ENCODE peak calls at places on chromosomes 7 and 10, in eight cellular contexts. F is cerebellum, V is NCI-H2171 treated with DMSO at 0.1 percent for 48 hours, B is PC-9, X is D341Med, Z is WERI-Rb-1, C is GM13976, L is substantia nigra. N is an unnamed sample.

GRCh38 chr10:49076741-49077521 is 38.4 kb downstream of the VSTM4 start:
- DNase-seq in B (no peak), L (no peak), F (no peak), V (no peak), X (no peak), Z (no peak), C (peak), N (peak)

GRCh38 chr10:116210588-116211346 is 62.2 kb downstream of the GFRA1 start:
- DNase-seq in V (no peak), Z (no peak), F (no peak), L (no peak), B (no peak), X (no peak), C (no peak), N (no peak)

GRCh38 chr7:148050492-148051158 is 539.9 kb upstream of the C7orf33 start:
- DNase-seq in V (peak), Z (no peak), L (no peak), C (no peak), F (no peak), B (no peak), X (no peak), N (no peak)

GRCh38 chr10:60237977-60238376 is 151.7 kb downstream of the ANK3 start:
- DNase-seq in L (no peak), B (no peak), V (no peak), F (no peak), Z (no peak), X (no peak), C (peak), N (no peak)

GRCh38 chr10:110764378-110764777 is 107.3 kb upstream of the PDCD4 start:
- DNase-seq in B (no peak), V (no peak), Z (no peak), F (no peak), L (no peak), C (no peak), X (no peak), N (no peak)

GRCh38 chr10:43396928-43397624 is 11.9 kb downstream of the HNRNPF start:
- DNase-seq in B (peak), V (no peak), L (peak), Z (peak), X (peak), F (peak), C (peak), N (peak)

GRCh38 chr10:85978566-85979358 is 387.8 kb downstream of the GRID1 start:
- DNase-seq in Z (no peak), L (no peak), X (no peak), V (no peak), B (no peak), C (no peak), F (no peak), N (no peak)

GRCh38 chr7:41005381-41005901 is 697.4 kb downstream of the INHBA start:
- DNase-seq in F (no peak), L (no peak), B (no peak), X (no peak), C (no peak), V (no peak), Z (no peak), N (no peak)

GRCh38 chr7:69603937-69604494 is 5.7 kb downstream of the AUTS2 start:
- DNase-seq in B (no peak), C (peak), Z (no peak), V (no peak), L (no peak), F (no peak), X (no peak), N (no peak)

GRCh38 chr7:133512560-133512959 is 259.7 kb downstream of the EXOC4 start:
- DNase-seq in V (no peak), C (no peak), F (no peak), X (no peak), Z (no peak), L (no peak), B (no peak), N (no peak)

GRCh38 chr10:78231930-78232329 is 198.3 kb downstream of the RPS24 start:
- DNase-seq in C (no peak), L (no peak), F (peak), Z (no peak), B (no peak), V (no peak), X (no peak), N (peak)

GRCh38 chr10:45319702-45320101 is 4.3 kb upstream of the OR13A1 start:
- DNase-seq in F (no peak), X (no peak), B (no peak), V (no peak), L (no peak), Z (no peak), C (no peak), N (no peak)

GRCh38 chr10:92990615-92991014 is 70.0 kb upstream of the CYP26C1 start:
- DNase-seq in Z (no peak), L (no peak), F (no peak), X (no peak), B (no peak), C (peak), V (no peak), N (no peak)

GRCh38 chr7:30276203-30276900 is 8.0 kb upstream of the ZNRF2 start:
- DNase-seq in Z (peak), L (peak), V (peak), C (peak), F (peak), X (peak), B (no peak), N (peak)

GRCh38 chr7:12796397-12797136 is 109.1 kb downstream of the ARL4A start:
- DNase-seq in C (no peak), F (no peak), B (no peak), V (no peak), X (no peak), L (no peak), Z (no peak), N (no peak)

GRCh38 chr10:44853148-44853734 is 57.9 kb upstream of the TMEM72 start:
- DNase-seq in B (no peak), Z (no peak), C (no peak), F (no peak), L (no peak), V (no peak), X (no peak), N (peak)

GRCh38 chr10:116785867-116786266 is 43.5 kb upstream of the HSPA12A start:
- DNase-seq in C (no peak), X (no peak), V (no peak), Z (no peak), L (no peak), F (no peak), B (no peak), N (no peak)

GRCh38 chr7:94348142-94348541 is 46.6 kb upstream of the COL1A2 start:
- DNase-seq in Z (no peak), C (no peak), F (no peak), B (no peak), L (no peak), X (no peak), V (no peak), N (no peak)

GRCh38 chr7:29508608-29509007 is 55.0 kb upstream of the PRR15 start:
- DNase-seq in C (no peak), L (no peak), B (no peak), V (no peak), Z (no peak), F (no peak), X (no peak), N (no peak)

GRCh38 chr10:24901686-24902399 is 50.6 kb downstream of the PRTFDC1 start:
- DNase-seq in V (no peak), L (no peak), F (no peak), Z (peak), B (peak), X (peak), C (no peak), N (peak)

GRCh38 chr10:119803264-119803663 is 69.4 kb downstream of the MCMBP start:
- DNase-seq in C (no peak), V (no peak), X (no peak), B (no peak), Z (no peak), F (no peak), L (no peak), N (no peak)

GRCh38 chr10:15515207-15515606 is 144.1 kb upstream of the FAM171A1 start:
- DNase-seq in C (no peak), Z (no peak), L (no peak), V (no peak), B (no peak), X (no peak), F (no peak), N (peak)

GRCh38 chr7:21704362-21704761 is 161.5 kb downstream of the DNAH11 start:
- DNase-seq in F (peak), Z (peak), V (peak), L (no peak), B (no peak), X (no peak), C (no peak), N (no peak)

GRCh38 chr7:28573059-28573553 is 160.8 kb downstream of the CREB5 start:
- DNase-seq in B (peak), X (no peak), F (peak), C (no peak), Z (no peak), L (no peak), V (peak), N (peak)

GRCh38 chr7:114364151-114364550 is 50.5 kb upstream of the FOXP2 start:
- DNase-seq in X (no peak), Z (no peak), L (no peak), B (no peak), C (no peak), V (no peak), F (no peak), N (peak)

GRCh38 chr10:77832243-77832642 is 94.3 kb downstream of the DLG5 start:
- DNase-seq in V (no peak), F (peak), L (no peak), B (peak), X (no peak), Z (no peak), C (no peak), N (no peak)

GRCh38 chr7:96481831-96482230 is 159.9 kb upstream of the SLC25A13 start:
- DNase-seq in X (no peak), C (no peak), Z (no peak), F (no peak), L (no peak), V (no peak), B (no peak), N (no peak)

GRCh38 chr7:35736725-35737124 is 41.8 kb upstream of the HERPUD2 start:
- DNase-seq in F (no peak), C (no peak), V (no peak), B (peak), X (no peak), Z (no peak), L (no peak), N (no peak)